ENCODE peak calls at places on chromosomes 5 and 9, in five cellular contexts. K, U, B, A and R are unnamed samples.

GRCh38 chr5:178334856-178335255 is 102.3 kb upstream of the PHYKPL start:
- DNase-seq in K (peak; percentile 55), U (no peak), B (no peak), A (no peak), R (no peak)

GRCh38 chr9:89975586-89975985 is 370.8 kb downstream of the GADD45G start:
- DNase-seq in U (no peak), A (no peak), B (no peak), K (no peak), R (no peak)

GRCh38 chr5:158463188-158463587 is 604.2 kb upstream of the CLINT1 start:
- DNase-seq in B (no peak), U (no peak), A (no peak), K (no peak), R (no peak)

GRCh38 chr5:165881259-165881658 is 2375.8 kb downstream of the MAT2B start:
- DNase-seq in A (no peak), U (no peak), K (no peak), B (peak; percentile 7), R (peak; percentile 4)

GRCh38 chr5:169273881-169274280 is 27.1 kb downstream of the SLIT3 start:
- DNase-seq in A (no peak), B (no peak), K (no peak), U (no peak), R (no peak)

GRCh38 chr5:179771496-179771895 is 22.3 kb upstream of the LTC4S start:
- DNase-seq in U (no peak), A (no peak), K (no peak), B (no peak), R (no peak)

GRCh38 chr5:95861858-95862561 is 39.5 kb upstream of the GLRX start:
- DNase-seq in K (no peak), U (peak; percentile 36), B (peak; percentile 91), A (no peak), R (no peak)

GRCh38 chr5:93602261-93603149 is 19.5 kb downstream of the NR2F1 start:
- DNase-seq in A (no peak), K (no peak), U (no peak), B (no peak), R (no peak)

GRCh38 chr9:12921621-12922020 is 146.8 kb downstream of the LURAP1L start:
- DNase-seq in A (no peak), K (no peak), B (no peak), U (no peak), R (no peak)

GRCh38 chr5:147966326-147966725 is 60.0 kb upstream of the C5orf46 start:
- DNase-seq in B (no peak), A (no peak), K (no peak), U (no peak), R (no peak)

GRCh38 chr9:86979686-86980085 is 32.4 kb upstream of the GAS1 start:
- DNase-seq in K (no peak), A (no peak), U (no peak), B (no peak), R (peak; percentile 36)

GRCh38 chr9:123715258-123715657 is 214.7 kb downstream of the DENND1A start:
- DNase-seq in A (no peak), B (no peak), U (no peak), K (no peak), R (no peak)

GRCh38 chr9:31700252-31701045 is 684.0 kb upstream of the ACO1 start:
- DNase-seq in B (peak; percentile 71), K (no peak), U (no peak), A (no peak), R (no peak)

GRCh38 chr5:146716636-146717035 is 161.9 kb downstream of the PPP2R2B start:
- DNase-seq in U (no peak), K (no peak), B (no peak), A (no peak), R (peak; percentile 17)

GRCh38 chr9:114316605-114317230 is 6.2 kb upstream of the ORM1 start:
- DNase-seq in U (no peak), B (no peak), A (no peak), K (peak; percentile 33), R (no peak)

DNA sequence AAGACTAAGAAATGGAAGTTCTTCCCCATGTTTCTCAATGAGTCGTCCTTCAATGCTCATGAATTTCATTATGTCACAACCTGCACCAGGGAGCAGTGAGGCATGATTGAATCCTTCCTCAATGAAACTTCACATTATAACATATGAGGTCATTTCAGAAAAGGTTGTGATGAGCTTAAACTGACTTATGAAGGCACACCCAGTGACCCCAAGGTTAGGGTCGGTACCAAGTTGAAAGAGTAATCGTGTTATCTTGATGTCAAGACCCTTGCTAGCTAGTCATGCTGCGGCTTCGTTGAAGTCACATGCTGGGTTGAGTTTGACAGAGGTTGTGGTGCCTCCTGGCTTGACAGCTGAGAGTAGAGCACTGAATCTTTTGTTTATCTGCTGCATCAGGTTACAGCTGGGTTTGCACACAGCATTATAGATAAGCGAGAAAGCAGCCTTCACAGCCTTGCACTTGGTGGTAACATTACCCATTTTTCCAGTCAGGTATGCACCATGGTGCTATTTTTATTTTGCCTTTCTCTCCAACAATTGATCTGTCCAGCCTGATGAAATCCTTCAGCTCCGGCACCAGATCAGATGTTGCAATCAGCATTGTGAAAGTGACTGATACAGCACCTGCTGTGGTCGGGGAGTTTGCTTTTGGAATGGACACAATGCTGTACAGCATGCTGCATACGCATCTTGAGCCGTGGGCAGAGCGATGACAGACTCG is 133.2 kb downstream of the ERCC6L2 start:
- DNase-seq in K (no peak), A (no peak), U (peak; percentile 5), B (no peak), R (no peak)
- TF ChIP-seq CTCF in K (no peak), A (no peak), U (no peak), B (no peak), R (no peak)

DNA sequence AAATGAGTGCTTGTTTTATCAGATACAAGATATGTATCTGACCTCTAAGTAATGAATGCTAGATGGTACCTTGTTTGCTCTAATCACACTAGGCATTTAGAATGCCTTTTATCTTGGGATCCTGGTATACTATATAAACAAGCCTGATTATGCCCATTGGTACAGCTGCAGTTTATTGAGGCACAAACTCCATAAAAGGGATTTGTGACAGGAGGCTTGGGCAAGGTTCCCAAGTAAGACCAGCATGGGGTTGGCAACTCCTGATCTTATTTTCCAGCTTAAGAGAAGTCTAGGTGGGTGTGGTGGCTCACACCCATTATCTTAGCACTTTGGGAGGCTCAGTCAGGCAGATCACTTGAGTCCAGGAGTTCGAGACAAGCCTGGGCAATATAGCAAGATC is 93.9 kb upstream of the DMRT1 start:
- DNase-seq in B (no peak), K (no peak), A (no peak), U (no peak), R (no peak)
- TF ChIP-seq CTCF in B (no peak), K (no peak), A (no peak), U (no peak), R (no peak)

GRCh38 chr9:93725382-93725781 is 149.0 kb downstream of the PHF2 start:
- DNase-seq in A (no peak), K (no peak), U (no peak), B (no peak), R (no peak)

GRCh38 chr9:93726147-93726546 is 149.8 kb downstream of the PHF2 start:
- DNase-seq in U (no peak), B (no peak), A (no peak), K (no peak), R (no peak)

GRCh38 chr9:93731963-93732362 is 155.6 kb downstream of the PHF2 start:
- DNase-seq in U (no peak), B (no peak), K (no peak), A (no peak), R (no peak)

GRCh38 chr9:93730213-93730612 is 153.8 kb downstream of the PHF2 start:
- DNase-seq in B (no peak), A (no peak), U (no peak), K (no peak), R (no peak)

DNA sequence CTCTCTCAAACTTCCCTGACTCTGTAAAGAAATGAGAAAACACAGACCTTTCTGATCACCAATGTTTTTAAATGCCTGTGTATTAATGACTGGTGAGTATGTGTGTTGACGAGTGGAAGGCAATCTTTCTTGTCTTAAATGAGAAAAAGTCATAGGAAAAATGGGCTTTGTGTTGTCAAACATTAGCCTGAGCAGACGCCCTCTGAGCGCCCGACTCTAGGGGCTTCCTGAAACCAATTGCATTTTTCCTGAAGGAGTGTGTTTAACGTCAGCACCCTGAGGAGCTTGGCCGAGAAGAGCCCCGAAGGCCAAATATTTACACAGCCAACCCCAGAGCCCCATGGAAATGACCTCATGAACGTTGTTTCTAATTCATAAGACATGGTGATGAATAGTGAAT is 154.3 kb downstream of the PHF2 start:
- DNase-seq in B (no peak), K (no peak), A (no peak), U (no peak), R (no peak)
- TF ChIP-seq CTCF in B (no peak), K (no peak), A (no peak), U (no peak), R (no peak)

GRCh38 chr5:4208996-4209395 is 613.4 kb downstream of the IRX1 start:
- DNase-seq in U (no peak), A (no peak), B (no peak), K (no peak), R (no peak)

GRCh38 chr5:4215143-4215542 is 619.5 kb downstream of the IRX1 start:
- DNase-seq in U (no peak), K (no peak), A (no peak), B (no peak), R (no peak)

GRCh38 chr5:4208537-4208936 is 612.9 kb downstream of the IRX1 start:
- DNase-seq in A (no peak), K (no peak), U (no peak), B (no peak), R (no peak)

GRCh38 chr5:4212981-4213819 is 617.6 kb downstream of the IRX1 start:
- DNase-seq in A (no peak), U (no peak), B (no peak), K (no peak), R (no peak)

GRCh38 chr5:4212071-4212739 is 616.6 kb downstream of the IRX1 start:
- DNase-seq in U (no peak), K (no peak), B (no peak), A (no peak), R (no peak)
- TF ChIP-seq CTCF in U (no peak), K (no peak), B (no peak), A (no peak), R (no peak)

GRCh38 chr9:137294684-137295312 is 7.3 kb downstream of the NRARP start:
- DNase-seq in A (peak; percentile 24), U (peak; percentile 35), B (no peak), K (no peak), R (no peak)

GRCh38 chr9:137296214-137297059 is 5.6 kb downstream of the NRARP start:
- DNase-seq in U (no peak), K (no peak), B (no peak), A (peak; percentile 82), R (peak; percentile 90)

GRCh38 chr9:137297060-137297664 is 4.9 kb downstream of the NRARP start:
- DNase-seq in B (no peak), A (no peak), K (no peak), U (no peak), R (no peak)

GRCh38 chr9:137294091-137294683 is 7.9 kb downstream of the NRARP start:
- DNase-seq in B (no peak), U (peak; percentile 60), A (peak; percentile 17), K (no peak), R (peak; percentile 57)

GRCh38 chr9:137295313-137296213 is 6.5 kb downstream of the NRARP start:
- DNase-seq in K (no peak), U (peak; percentile 41), B (peak; percentile 80), A (peak; percentile 55), R (peak; percentile 64)
- TF ChIP-seq CTCF in K (peak; percentile 63), U (peak; percentile 72), B (peak; percentile 99), A (peak; percentile 33), R (peak; percentile 32)